ENCODE peak calls at places on chromosomes 11 and 22, in five cellular contexts. N, I, P, B and F are unnamed samples.
A peak's percentile ranks its signal among the peaks of the same experiment; 100 is the strongest.

GRCh38 chr11:62242021-62242420 is at the start of gene SCGB1D2:
- DNase-seq in N (no peak), I (peak; percentile 69), P (no peak), B (no peak), F (no peak)

GRCh38 chr22:47370448-47371262 is 608.2 kb downstream of the TBC1D22A start:
- DNase-seq in N (no peak), I (no peak), P (no peak), B (peak; percentile 59), F (peak; percentile 79)

GRCh38 chr11:110086892-110087309 is 6.3 kb upstream of the ZC3H12C start:
- DNase-seq in N (no peak), I (no peak), P (no peak), B (no peak), F (no peak)

GRCh38 chr22:22167791-22168189 is 76.8 kb upstream of the VPREB1 start:
- DNase-seq in N (no peak), I (no peak), P (no peak), B (peak; percentile 83), F (no peak)

GRCh38 chr11:11961399-11962028 is 46.9 kb downstream of the DKK3 start:
- DNase-seq in N (no peak), I (no peak), P (no peak), B (peak; percentile 23), F (no peak)

GRCh38 chr11:79393362-79394043 is 47.3 kb downstream of the TENM4 start:
- DNase-seq in N (peak; percentile 41), I (no peak), P (no peak), B (no peak), F (no peak)

GRCh38 chr11:70772950-70773349 is 374.6 kb downstream of the CTTN start:
- DNase-seq in N (no peak), I (no peak), P (no peak), B (peak; percentile 45), F (no peak)

GRCh38 chr11:130427581-130428211 is 713 bp downstream of the ADAMTS8 start:
- DNase-seq in N (peak; percentile 62), I (no peak), P (peak; percentile 35), B (no peak), F (no peak)

GRCh38 chr22:22671506-22671905 is 27.1 kb downstream of the GGTLC2 start:
- DNase-seq in N (no peak), I (no peak), P (no peak), B (no peak), F (no peak)

GRCh38 chr11:134410766-134411165 is 1.3 kb downstream of the B3GAT1 start:
- DNase-seq in N (no peak), I (no peak), P (no peak), B (no peak), F (no peak)

GRCh38 chr11:7485136-7485853 is at the start of gene OLFML1:
- DNase-seq in N (no peak), I (no peak), P (peak; percentile 37), B (no peak), F (no peak)

GRCh38 chr11:47724041-47724729 is 9.0 kb upstream of the AGBL2 start:
- DNase-seq in N (no peak), I (no peak), P (no peak), B (no peak), F (no peak)

GRCh38 chr11:117186431-117186761 is 7.9 kb downstream of the SIDT2 start:
- DNase-seq in N (no peak), I (no peak), P (peak; percentile 11), B (peak; percentile 71), F (no peak)

GRCh38 chr11:78613053-78613813 is 38.6 kb upstream of the NARS2 start:
- DNase-seq in N (no peak), I (no peak), P (no peak), B (no peak), F (no peak)

GRCh38 chr11:12693485-12694181 is 19.4 kb downstream of the TEAD1 start:
- DNase-seq in N (no peak), I (peak; percentile 44), P (peak; percentile 79), B (no peak), F (no peak)

GRCh38 chr11:86180860-86181259 is 63.7 kb upstream of the EED start:
- DNase-seq in N (no peak), I (no peak), P (no peak), B (no peak), F (no peak)

GRCh38 chr22:46791201-46791731 is 28.8 kb downstream of the TBC1D22A start:
- DNase-seq in N (no peak), I (no peak), P (peak; percentile 76), B (peak; percentile 89), F (no peak)

GRCh38 chr22:19757985-19758895 is 2.3 kb upstream of the TBX1 start:
- DNase-seq in N (no peak), I (no peak), P (no peak), B (no peak), F (no peak)

GRCh38 chr11:77547863-77548551 is 41.7 kb upstream of the AQP11 start:
- DNase-seq in N (peak; percentile 34), I (peak; percentile 39), P (peak; percentile 41), B (no peak), F (peak; percentile 38)

GRCh38 chr11:86219291-86220193 is 25.0 kb upstream of the EED start:
- DNase-seq in N (no peak), I (no peak), P (no peak), B (no peak), F (no peak)

GRCh38 chr11:48106166-48106565 is 110.4 kb upstream of the OR4B1 start:
- DNase-seq in N (no peak), I (no peak), P (no peak), B (no peak), F (peak; percentile 5)

GRCh38 chr11:100681064-100681502 is 6.0 kb upstream of the ARHGAP42 start:
- DNase-seq in N (peak; percentile 45), I (peak; percentile 64), P (peak; percentile 51), B (peak; percentile 90), F (no peak)

GRCh38 chr22:33328789-33329296 is 270.7 kb upstream of the SYN3 start:
- DNase-seq in N (no peak), I (peak; percentile 18), P (no peak), B (no peak), F (no peak)

GRCh38 chr11:66491315-66491935 is 11.2 kb downstream of the DPP3 start:
- DNase-seq in N (peak; percentile 47), I (no peak), P (no peak), B (no peak), F (no peak)

GRCh38 chr22:41589601-41590365 is at the start of gene PMM1:
- DNase-seq in N (peak; percentile 100), I (peak; percentile 100), P (peak; percentile 100), B (peak; percentile 100), F (peak; percentile 100)

GRCh38 chr11:16818284-16818683 is 79.8 kb downstream of the C11orf58 start:
- DNase-seq in N (no peak), I (no peak), P (no peak), B (no peak), F (no peak)
- TF ChIP-seq CTCF in N (no peak), I (no peak), P (no peak), B (no peak), F (no peak)

GRCh38 chr22:29208502-29208862 is 2.8 kb downstream of the EMID1 start:
- DNase-seq in N (no peak), I (no peak), P (no peak), B (no peak), F (no peak)
- TF ChIP-seq CTCF in N (no peak), I (no peak), P (no peak), B (no peak), F (no peak)

GRCh38 chr11:46675949-46676348 is 24.5 kb downstream of the ARHGAP1 start:
- DNase-seq in N (no peak), I (no peak), P (no peak), B (peak; percentile 60), F (no peak)

GRCh38 chr11:46674463-46675287 is 25.7 kb downstream of the ARHGAP1 start:
- DNase-seq in N (peak; percentile 43), I (no peak), P (no peak), B (peak; percentile 78), F (no peak)

GRCh38 chr11:46676436-46677158 is 23.8 kb downstream of the ARHGAP1 start:
- DNase-seq in N (no peak), I (no peak), P (no peak), B (peak; percentile 85), F (no peak)

GRCh38 chr11:46673713-46674462 is 26.5 kb downstream of the ARHGAP1 start:
- DNase-seq in N (no peak), I (no peak), P (no peak), B (peak; percentile 52), F (no peak)

GRCh38 chr11:46675288-46675851 is 25.0 kb downstream of the ARHGAP1 start:
- DNase-seq in N (no peak), I (peak; percentile 28), P (peak; percentile 76), B (peak; percentile 68), F (no peak)
- TF ChIP-seq CTCF in N (no peak), I (no peak), P (no peak), B (no peak), F (no peak)

DNA sequence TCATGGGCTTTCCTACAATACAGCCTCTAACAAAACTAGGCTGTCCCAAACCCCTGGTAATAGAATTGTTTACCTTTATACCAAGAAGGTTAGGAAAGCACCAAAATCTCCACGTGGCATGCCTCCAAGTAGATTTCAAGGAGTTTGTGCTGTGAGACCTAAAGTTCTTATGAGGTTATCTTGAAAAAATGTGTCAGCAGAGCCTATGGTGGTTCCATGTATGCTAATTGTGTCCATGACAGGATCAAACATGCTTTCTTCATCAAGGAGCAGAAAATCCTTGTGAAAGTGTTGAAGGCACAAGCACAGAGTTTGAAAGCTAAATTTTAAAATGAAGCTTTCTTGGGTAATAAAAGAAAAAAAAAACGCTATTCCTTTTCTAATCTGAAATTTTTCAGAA is 36.2 kb downstream of the CCDC73 start:
- DNase-seq in N (no peak), I (no peak), P (no peak), B (no peak), F (no peak)
- TF ChIP-seq CTCF in N (no peak), I (no peak), P (no peak), B (no peak), F (no peak)

GRCh38 chr22:31952094-31952401 is 7.7 kb downstream of the YWHAH start:
- DNase-seq in N (no peak), I (no peak), P (no peak), B (no peak), F (no peak)
- TF ChIP-seq CTCF in N (no peak), I (no peak), P (no peak), B (no peak), F (no peak)

GRCh38 chr11:22627421-22627820 is 1.8 kb upstream of the FANCF start:
- DNase-seq in N (no peak), I (no peak), P (no peak), B (peak; percentile 72), F (no peak)

GRCh38 chr11:22626573-22627239 is 1.1 kb upstream of the FANCF start:
- DNase-seq in N (no peak), I (no peak), P (no peak), B (peak; percentile 70), F (no peak)

GRCh38 chr11:22625448-22626287 is at the start of gene FANCF:
- DNase-seq in N (peak; percentile 85), I (peak; percentile 93), P (peak; percentile 97), B (peak; percentile 95), F (peak; percentile 94)

GRCh38 chr11:22624742-22625447 is 728 bp downstream of the FANCF start:
- DNase-seq in N (peak; percentile 67), I (no peak), P (peak; percentile 44), B (no peak), F (no peak)
- TF ChIP-seq CTCF in N (peak; percentile 18), I (peak; percentile 47), P (peak; percentile 7), B (peak; percentile 54), F (peak; percentile 60)

DNA sequence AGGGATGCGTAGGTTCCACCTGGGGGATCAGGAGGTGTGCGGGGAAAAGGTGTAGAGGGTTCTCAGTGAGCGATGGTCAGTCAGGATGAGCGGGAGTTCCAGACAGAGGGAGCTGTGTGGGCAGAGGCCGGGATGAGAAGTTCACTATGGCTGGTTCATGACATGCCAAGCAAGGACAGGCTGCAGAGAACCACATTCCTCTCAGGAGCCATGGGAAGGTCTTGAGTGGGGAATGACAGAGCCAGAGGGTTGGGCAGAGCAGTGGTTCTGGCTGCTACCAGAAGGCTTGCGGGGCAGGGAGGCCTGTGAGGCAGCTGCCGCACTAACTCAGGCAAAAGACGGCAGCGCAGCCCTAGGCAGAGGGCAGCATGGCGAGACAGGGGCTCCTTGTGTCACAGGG is 66.1 kb downstream of the SCUBE1 start:
- DNase-seq in N (no peak), I (no peak), P (no peak), B (no peak), F (no peak)
- TF ChIP-seq CTCF in N (no peak), I (no peak), P (no peak), B (no peak), F (no peak)